ENCODE peak calls at places on chromosome 13, in four cellular contexts. C, N, F and O are unnamed samples.

GRCh38 chr13:59205501-59205900 is 958.2 kb downstream of the DIAPH3 start:
- DNase-seq in N (no peak), F (no peak), C (no peak), O (no peak)

GRCh38 chr13:74191036-74191809 is 57.0 kb upstream of the KLF12 start:
- DNase-seq in C (no peak), F (no peak), N (peak), O (no peak)

GRCh38 chr13:67048084-67048792 is 181.9 kb downstream of the PCDH9 start:
- DNase-seq in F (peak), C (no peak), N (peak), O (no peak)

GRCh38 chr13:75480691-75481175 is 1.2 kb downstream of the TBC1D4 start:
- DNase-seq in N (peak), C (peak), F (peak), O (peak)

GRCh38 chr13:113327391-113327765 is 30.3 kb downstream of the LAMP1 start:
- DNase-seq in F (no peak), C (no peak), N (no peak), O (no peak)

GRCh38 chr13:52600666-52601065 is 41.6 kb upstream of the HNRNPA1L2 start:
- DNase-seq in F (no peak), C (no peak), N (no peak), O (no peak)

GRCh38 chr13:99709134-99709533 is 207.9 kb downstream of the TM9SF2 start:
- DNase-seq in N (no peak), F (no peak), C (no peak), O (no peak)

GRCh38 chr13:96650301-96650886 is 343.9 kb downstream of the OXGR1 start:
- DNase-seq in C (no peak), F (peak), N (no peak), O (peak)

GRCh38 chr13:94825507-94825906 is 113.2 kb upstream of the SOX21 start:
- DNase-seq in F (peak), C (peak), N (no peak), O (peak)

GRCh38 chr13:44439615-44440014 is 66.0 kb downstream of the SERP2 start:
- DNase-seq in N (no peak), C (no peak), F (peak), O (no peak)

GRCh38 chr13:110563463-110563774 is 1.9 kb upstream of the RAB20 start:
- DNase-seq in C (no peak), N (no peak), F (no peak), O (no peak)
- H2AK5ac ChIP-seq in C (no peak), N (no peak), F (no peak), O (no peak)

GRCh38 chr13:91141619-91142061 is 205.8 kb upstream of the MIR17HG start:
- DNase-seq in F (peak), N (no peak), C (no peak), O (no peak)
- H2AK5ac ChIP-seq in F (peak), N (no peak), C (no peak), O (peak)

DNA sequence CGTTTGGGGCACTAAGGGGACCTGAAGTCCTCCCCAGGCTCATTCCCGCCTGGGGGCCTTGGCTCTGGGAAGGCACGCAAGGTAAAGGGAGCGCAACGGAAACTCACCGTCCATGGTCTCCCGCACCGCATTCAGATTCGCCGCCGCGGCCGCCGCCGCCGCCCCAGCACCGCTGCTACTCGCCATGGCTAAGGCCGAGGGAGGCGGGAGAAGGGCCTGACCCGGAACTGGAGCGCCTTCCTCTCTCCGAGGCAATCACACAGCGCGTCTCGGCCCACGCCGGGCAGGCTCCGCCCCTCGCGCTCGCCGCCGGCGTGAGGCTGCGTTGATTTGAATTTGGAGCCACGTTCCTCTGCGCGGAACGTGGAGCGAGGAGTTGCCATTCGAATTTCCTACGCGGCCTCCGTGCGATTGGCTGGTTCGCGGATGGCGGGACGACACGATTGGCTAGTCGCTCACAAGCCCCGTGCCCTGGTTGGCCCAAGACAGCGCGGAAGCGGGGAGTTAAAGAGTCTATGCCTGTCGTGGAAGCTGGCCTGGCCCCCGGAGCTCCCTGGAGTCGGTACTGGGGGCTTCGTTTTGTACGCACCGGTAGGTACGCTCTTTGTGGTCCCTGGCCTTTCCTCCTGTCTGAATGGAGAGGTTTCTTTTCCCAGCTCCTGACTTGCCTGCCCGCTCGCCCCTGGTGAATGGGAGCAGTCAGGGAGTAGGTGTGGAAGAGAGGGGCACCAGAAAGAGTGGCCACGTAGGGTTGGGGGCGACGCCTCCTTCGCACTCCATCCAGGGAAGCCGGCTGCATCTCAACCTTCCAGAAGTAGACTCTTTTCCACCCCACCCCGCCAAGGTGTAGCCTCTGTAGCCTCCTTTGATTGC is at the start of the genes BORA and MZT1:
- DNase-seq in C (peak), F (peak), N (peak), O (peak)
- H2AK5ac ChIP-seq in C (no peak), F (no peak), N (peak), O (no peak)

DNA sequence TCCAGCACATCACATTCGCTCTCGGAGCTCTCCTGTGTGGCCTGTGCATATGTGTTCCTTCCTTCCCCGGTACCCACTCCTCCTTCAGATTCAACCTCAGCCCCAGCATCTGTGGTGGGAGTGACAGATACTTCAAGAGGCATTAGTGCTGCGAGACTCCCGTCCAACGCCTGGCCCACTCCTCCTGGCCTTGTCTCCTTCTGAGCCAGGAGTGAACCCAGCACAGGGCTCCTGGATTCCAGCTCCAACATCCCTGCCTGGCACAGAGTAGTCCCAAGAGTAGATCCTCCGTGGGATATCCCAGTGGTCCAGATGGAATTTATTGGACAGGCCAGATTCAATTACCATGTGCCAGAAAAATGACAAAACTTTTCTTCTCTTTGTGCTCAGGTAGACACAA is 55.9 kb downstream of the SACS start:
- DNase-seq in N (no peak), F (no peak), C (no peak), O (no peak)
- H2AK5ac ChIP-seq in N (peak), F (peak), C (no peak), O (no peak)

DNA sequence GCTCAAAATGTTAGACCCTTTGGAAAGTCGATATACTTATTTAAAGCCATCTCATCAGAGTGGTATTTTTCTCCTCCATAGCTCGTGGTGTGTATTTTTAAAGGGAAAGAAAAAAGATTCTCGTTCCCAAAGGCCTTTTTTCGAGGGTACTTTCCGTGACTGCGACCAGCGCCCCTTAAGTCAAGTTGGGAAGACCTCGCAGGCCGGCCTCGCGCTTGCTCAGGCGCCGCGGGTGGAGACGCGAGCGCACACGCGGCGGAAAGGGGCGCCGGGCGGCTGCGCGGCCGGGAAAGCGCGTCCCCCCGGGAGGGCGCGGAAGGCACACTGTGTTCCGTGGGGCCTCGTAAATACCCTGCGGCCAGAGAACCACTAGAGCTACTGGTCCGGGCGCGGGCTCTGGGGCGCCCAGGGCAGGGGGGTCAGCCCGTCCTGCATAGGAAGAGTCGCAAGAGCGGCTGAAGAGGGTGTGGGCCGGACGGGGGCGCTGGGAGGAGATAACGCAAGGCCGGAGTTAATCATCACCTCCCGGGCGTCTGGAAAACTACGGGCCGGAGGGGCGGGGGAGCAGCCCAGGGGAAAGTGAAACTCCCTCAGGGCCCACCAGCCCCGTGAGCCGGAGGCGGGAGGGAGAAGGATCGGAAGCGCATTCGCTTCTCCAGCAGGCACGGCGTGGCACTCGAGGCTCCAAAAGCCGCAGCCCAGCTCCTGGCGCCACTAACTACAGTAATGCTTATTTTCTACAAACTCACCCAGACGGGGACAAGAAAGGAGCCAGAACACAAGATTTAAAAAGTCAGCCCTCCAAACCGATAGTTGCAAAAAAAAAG is 1.2 kb upstream of the WBP4 start:
- DNase-seq in C (peak), F (peak), N (peak), O (peak)
- H2AK5ac ChIP-seq in C (no peak), F (peak), N (peak), O (no peak)